ENCODE peak calls at places on chromosomes 6 and 20, in nine cellular contexts. R, M, L, I, D, Q, P, S and O are unnamed samples.
A peak's percentile ranks its signal among the peaks of the same experiment; 100 is the strongest.

GRCh38 chr6:168349718-168350117 is 30.1 kb upstream of the DACT2 start:
- DNase-seq in R (no peak), Q (no peak), I (no peak), D (no peak), M (no peak), S (no peak), L (no peak), P (no peak), O (no peak)

GRCh38 chr20:58981564-58982364 is 708 bp downstream of the NELFCD start:
- DNase-seq in M (peak; percentile 42), L (no peak), P (no peak), S (no peak), Q (no peak), I (peak; percentile 34), D (no peak), R (peak; percentile 82), O (no peak)

GRCh38 chr20:61919675-61920365 is 145.9 kb downstream of the TAF4 start:
- DNase-seq in R (no peak), Q (no peak), D (no peak), M (no peak), P (no peak), S (no peak), L (no peak), I (no peak), O (no peak)

GRCh38 chr6:143513410-143513809 is 1.9 kb upstream of the FUCA2 start:
- DNase-seq in L (peak; percentile 21), P (no peak), S (no peak), R (peak; percentile 28), D (peak; percentile 55), I (peak; percentile 47), Q (no peak), M (no peak), O (no peak)

GRCh38 chr20:24609757-24610156 is 140.3 kb downstream of the SYNDIG1 start:
- DNase-seq in Q (no peak), R (no peak), D (no peak), L (no peak), S (no peak), P (no peak), M (no peak), I (no peak), O (no peak)

GRCh38 chr20:2603816-2604505 is 48.5 kb upstream of the NOP56 start:
- DNase-seq in P (no peak), I (no peak), R (no peak), D (peak; percentile 12), M (no peak), Q (no peak), L (no peak), S (no peak), O (no peak)

GRCh38 chr20:31922181-31922580 is 29.7 kb downstream of the PDRG1 start:
- DNase-seq in L (no peak), P (no peak), R (no peak), D (no peak), Q (no peak), S (no peak), I (no peak), M (no peak), O (no peak)

GRCh38 chr6:43290353-43290904 is 7.6 kb upstream of the SLC22A7 start:
- DNase-seq in Q (no peak), I (no peak), S (no peak), R (no peak), L (no peak), M (no peak), P (no peak), D (no peak), O (no peak)

GRCh38 chr6:152391179-152391880 is 245.8 kb downstream of the SYNE1 start:
- DNase-seq in R (no peak), S (no peak), Q (no peak), L (no peak), D (no peak), M (no peak), I (no peak), P (no peak), O (no peak)

GRCh38 chr6:157561037-157561790 is 180.2 kb downstream of the ZDHHC14 start:
- DNase-seq in M (no peak), Q (no peak), L (no peak), R (no peak), I (no peak), D (no peak), P (peak; percentile 71), S (no peak), O (no peak)

GRCh38 chr20:45312241-45312640 is 4.1 kb upstream of the MATN4 start:
- DNase-seq in L (no peak), R (no peak), P (no peak), Q (no peak), I (no peak), S (no peak), M (no peak), D (no peak), O (no peak)

GRCh38 chr6:160077526-160077925 is 44.1 kb upstream of the SLC22A1 start:
- DNase-seq in Q (no peak), I (no peak), D (no peak), R (no peak), P (no peak), L (no peak), S (no peak), M (no peak), O (no peak)

GRCh38 chr6:113089056-113089455 is 741.9 kb downstream of the RFPL4B start:
- DNase-seq in R (no peak), D (no peak), Q (no peak), L (no peak), M (no peak), S (no peak), I (no peak), P (no peak), O (no peak)

GRCh38 chr6:129146836-129147366 is 264.0 kb downstream of the LAMA2 start:
- DNase-seq in S (no peak), Q (no peak), P (no peak), D (no peak), L (no peak), R (no peak), M (no peak), I (no peak), O (no peak)

GRCh38 chr6:56757585-56757984 is 114.9 kb upstream of the DST start:
- DNase-seq in I (no peak), P (no peak), L (no peak), Q (no peak), R (no peak), M (no peak), D (no peak), S (no peak), O (no peak)

GRCh38 chr6:138382498-138383265 is 5.0 kb downstream of the SMIM28 start:
- DNase-seq in M (no peak), Q (no peak), R (no peak), L (no peak), P (no peak), I (no peak), D (peak; percentile 46), S (no peak), O (no peak)

GRCh38 chr20:51616060-51616459 is 73.5 kb upstream of the NFATC2 start:
- DNase-seq in Q (no peak), P (no peak), I (no peak), M (no peak), D (no peak), L (no peak), S (no peak), R (no peak), O (no peak)

GRCh38 chr20:3193806-3194616 is 10.5 kb downstream of the DDRGK1 start:
- DNase-seq in L (no peak), S (no peak), I (no peak), P (no peak), Q (no peak), M (no peak), D (no peak), R (no peak), O (no peak)

GRCh38 chr6:161696828-161697227 is 423.0 kb upstream of the AGPAT4 start:
- DNase-seq in S (no peak), I (no peak), R (no peak), Q (no peak), M (no peak), P (no peak), D (no peak), L (no peak), O (no peak)

GRCh38 chr6:125095501-125096301 is 57.9 kb upstream of the TPD52L1 start:
- DNase-seq in M (no peak), P (no peak), R (no peak), I (no peak), D (no peak), Q (no peak), L (no peak), S (no peak), O (no peak)

GRCh38 chr6:38131527-38131965 is 312.0 kb downstream of the ZFAND3 start:
- DNase-seq in R (no peak), I (no peak), P (no peak), D (no peak), S (no peak), M (no peak), Q (no peak), L (no peak), O (no peak)

GRCh38 chr6:105757512-105758200 is 328.5 kb upstream of the PRDM1 start:
- DNase-seq in P (no peak), L (no peak), R (no peak), S (no peak), M (no peak), I (no peak), Q (no peak), D (no peak), O (peak; percentile 81)

GRCh38 chr6:158033077-158033750 is 51.6 kb downstream of the SYNJ2 start:
- DNase-seq in R (no peak), M (no peak), I (peak; percentile 13), D (no peak), L (no peak), S (no peak), Q (no peak), P (no peak), O (no peak)